ENCODE peak calls at places on chromosomes 2 and 18, in five cellular contexts. K is ELF-1, V is activated T-helper 1 cell treated with Interleukin-2 at 50 U/mL for 16 hours, D is AG08396, X is upper lobe of right lung. Q is an unnamed sample.

GRCh38 chr2:17780546-17780945 is 26.6 kb downstream of the GEN1 start:
- DNase-seq in K (no peak), X (no peak), V (no peak), D (no peak), Q (no peak)

GRCh38 chr2:197149546-197149945 is 161.0 kb downstream of the ANKRD44 start:
- DNase-seq in X (no peak), V (no peak), D (no peak), K (no peak), Q (no peak)

GRCh38 chr2:12441750-12442626 is 274.7 kb upstream of the TRIB2 start:
- DNase-seq in K (no peak), V (no peak), X (no peak), D (no peak), Q (no peak)

GRCh38 chr2:49972699-49973098 is 818.4 kb upstream of the FSHR start:
- DNase-seq in K (peak; percentile 87), V (no peak), D (no peak), X (no peak), Q (no peak)

GRCh38 chr2:62787381-62787780 is 81.9 kb downstream of the EHBP1 start:
- DNase-seq in K (no peak), D (peak; percentile 12), X (no peak), V (no peak), Q (no peak)

GRCh38 chr2:144508162-144508765 is 11.7 kb downstream of the ZEB2 start:
- DNase-seq in V (no peak), X (no peak), D (no peak), K (no peak), Q (no peak)

GRCh38 chr18:61448316-61448715 is 115.1 kb downstream of the CDH20 start:
- DNase-seq in K (no peak), X (no peak), V (no peak), D (no peak), Q (no peak)

GRCh38 chr2:33215299-33215698 is 261.1 kb upstream of the RASGRP3 start:
- DNase-seq in K (no peak), V (no peak), D (peak; percentile 18), X (no peak), Q (no peak)

GRCh38 chr2:37343537-37344434 is 644 bp upstream of the QPCT start:
- DNase-seq in D (peak; percentile 56), X (no peak), V (no peak), K (peak; percentile 58), Q (no peak)

GRCh38 chr18:69664399-69664798 is 263.7 kb downstream of the DOK6 start:
- DNase-seq in K (no peak), D (no peak), V (no peak), X (no peak), Q (no peak)

GRCh38 chr2:73985318-73986084 is 791 bp downstream of the TET3 start:
- DNase-seq in K (peak; percentile 34), V (no peak), X (peak; percentile 75), D (peak; percentile 67), Q (peak; percentile 43)

GRCh38 chr2:177193240-177193639 is 19.4 kb upstream of the HNRNPA3 start:
- DNase-seq in D (no peak), X (no peak), V (no peak), K (no peak), Q (no peak)

GRCh38 chr18:61825386-61825785 is 67.4 kb downstream of the RNF152 start:
- DNase-seq in K (no peak), D (peak; percentile 10), V (no peak), X (no peak), Q (no peak)

GRCh38 chr18:69401475-69402218 is 959 bp downstream of the DOK6 start:
- DNase-seq in X (no peak), V (no peak), D (peak; percentile 51), K (no peak), Q (no peak)

GRCh38 chr2:42116195-42117181 is 52.7 kb upstream of the EML4 start:
- DNase-seq in D (no peak), V (no peak), X (no peak), K (no peak), Q (no peak)

Q was measured in effector CD8-positive, alpha-beta T cell.